ENCODE peak calls at places on chromosomes 11 and 22, in eight cellular contexts. W is NCI-H1092 treated with DMSO at 0.1 percent for 48 hours; P is mucosa of gallbladder; D is IMR-90; O is NCI-H460; T is neural crest cell; Z is stimulated activated CD8-positive, alpha-beta memory T cell treated with anti-CD3 and anti-CD28 coated beads, Interleukin-4, amount 100 ng/mL, for 1 hour; A is posterior vena cava. J is an unnamed sample.

GRCh38 chr11:86034710-86035109 is 34.2 kb downstream of the PICALM start:
- DNase-seq in P (no peak), T (no peak), A (no peak), Z (no peak), D (no peak), O (no peak), W (peak; percentile 17), J (no peak)

GRCh38 chr11:118998822-118999221 is 884 bp downstream of the CENATAC start:
- DNase-seq in W (no peak), P (peak; percentile 43), Z (no peak), A (no peak), O (peak; percentile 38), D (peak; percentile 72), T (no peak), J (no peak)

GRCh38 chr22:35517769-35518530 is 22.7 kb upstream of the RASD2 start:
- DNase-seq in T (no peak), D (no peak), Z (no peak), O (no peak), A (peak; percentile 80), P (no peak), W (no peak), J (no peak)

GRCh38 chr11:70073881-70074371 is 4.2 kb upstream of the ANO1 start:
- DNase-seq in P (no peak), W (no peak), A (peak; percentile 76), Z (no peak), D (peak; percentile 73), O (no peak), T (no peak), J (no peak)

GRCh38 chr22:19578180-19579004 is 54.2 kb upstream of the CLDN5 start:
- DNase-seq in O (no peak), T (no peak), W (no peak), D (no peak), P (no peak), Z (no peak), A (no peak), J (no peak)

GRCh38 chr11:86212212-86212611 is 32.3 kb upstream of the EED start:
- DNase-seq in D (peak; percentile 21), A (no peak), W (no peak), T (no peak), Z (no peak), P (no peak), O (no peak), J (no peak)

GRCh38 chr22:21936151-21936778 is 16.4 kb downstream of the PPM1F start:
- DNase-seq in T (no peak), P (no peak), O (no peak), D (peak; percentile 16), Z (no peak), W (no peak), A (no peak), J (no peak)

GRCh38 chr11:69105431-69106123 is 50.2 kb upstream of the SMIM38 start:
- DNase-seq in Z (no peak), W (no peak), P (no peak), A (no peak), D (no peak), O (no peak), T (no peak), J (no peak)

J was measured in type B pancreatic cell.